ENCODE peak calls at places on chromosome 21, in ten cellular contexts. I is astrocyte, V is stomach, B is fibroblast of pulmonary artery, D is spleen, P is ovary, O is IMR-90, M is heart left ventricle, X is body of pancreas, F is BE2C. T is an unnamed sample.

GRCh38 chr21:23475518-23476189 is 2131.6 kb downstream of the MRPL39 start:
- DNase-seq in I (no peak), V (no peak), B (peak), D (no peak), P (no peak), O (no peak), M (no peak), X (no peak), F (no peak), T (no peak)

GRCh38 chr21:7953058-7953457 is 2568.3 kb upstream of the TPTE start:
- DNase-seq in I (no peak), V (no peak), B (no peak), D (no peak), P (no peak), O (no peak), M (no peak), X (no peak), F (no peak), T (no peak)

GRCh38 chr21:40176732-40177131 is 309.5 kb downstream of the PCP4 start:
- DNase-seq in I (no peak), V (no peak), B (no peak), D (no peak), P (no peak), O (no peak), M (no peak), X (no peak), F (no peak), T (no peak)

GRCh38 chr21:25254491-25255174 is 352.6 kb downstream of the MRPL39 start:
- DNase-seq in I (no peak), V (no peak), B (no peak), D (no peak), P (no peak), O (no peak), M (no peak), X (no peak), F (peak), T (no peak)

GRCh38 chr21:37984416-37984815 is 68.2 kb upstream of the KCNJ6 start:
- DNase-seq in I (no peak), V (no peak), B (no peak), D (no peak), P (no peak), O (no peak), M (no peak), X (no peak), F (no peak), T (no peak)

GRCh38 chr21:29175408-29176147 is 45.1 kb downstream of the MAP3K7CL start:
- DNase-seq in I (no peak), V (no peak), B (peak), D (no peak), P (no peak), O (peak), M (no peak), X (peak), F (no peak), T (peak)

GRCh38 chr21:39313042-39313456 is 383 bp downstream of the BRWD1 start:
- DNase-seq in I (no peak), V (peak), B (no peak), D (peak), P (peak), O (no peak), M (peak), X (peak), F (peak), T (no peak)

GRCh38 chr21:16563795-16564194 is 834.0 kb downstream of the USP25 start:
- DNase-seq in I (peak), V (no peak), B (peak), D (no peak), P (no peak), O (no peak), M (no peak), X (peak), F (no peak), T (peak)

DNA sequence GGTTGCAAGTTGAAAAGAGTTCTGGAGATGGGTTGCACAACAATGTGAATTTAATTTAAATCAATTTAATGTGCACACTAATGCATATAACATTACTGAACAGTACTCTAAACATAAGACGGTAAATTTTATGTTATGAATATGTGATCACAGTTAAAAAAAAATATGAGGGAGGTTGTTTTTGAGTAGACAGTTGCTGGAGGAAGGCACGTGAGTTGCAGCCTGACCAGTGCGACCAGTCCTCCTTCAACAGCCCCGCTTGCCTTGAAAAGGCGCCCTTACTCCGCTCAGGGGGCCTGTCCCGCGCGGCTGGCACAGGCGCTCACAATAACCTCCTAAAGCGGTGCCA is 322 bp upstream of the OLIG1 start:
- DNase-seq in I (no peak), V (no peak), B (no peak), D (no peak), P (no peak), O (no peak), M (no peak), X (no peak), F (no peak), T (no peak)
- H3K4me3 ChIP-seq in I (no peak), V (peak), B (no peak), D (peak), P (no peak), O (no peak), M (peak), X (no peak), F (no peak), T (no peak)

GRCh38 chr21:36480618-36481017 is 696 bp upstream of the CLDN14 start:
- DNase-seq in I (no peak), V (no peak), B (no peak), D (peak), P (no peak), O (no peak), M (no peak), X (no peak), F (no peak), T (no peak)

GRCh38 chr21:36477559-36477958 is 2.4 kb downstream of the CLDN14 start:
- DNase-seq in I (no peak), V (no peak), B (no peak), D (peak), P (no peak), O (no peak), M (no peak), X (no peak), F (no peak), T (no peak)

GRCh38 chr21:36479415-36480402 is at the start of gene CLDN14:
- DNase-seq in I (no peak), V (peak), B (no peak), D (peak), P (no peak), O (peak), M (no peak), X (no peak), F (no peak), T (no peak)

GRCh38 chr21:36478207-36478701 is 1.7 kb downstream of the CLDN14 start:
- DNase-seq in I (peak), V (no peak), B (peak), D (peak), P (no peak), O (peak), M (no peak), X (no peak), F (no peak), T (peak)

DNA sequence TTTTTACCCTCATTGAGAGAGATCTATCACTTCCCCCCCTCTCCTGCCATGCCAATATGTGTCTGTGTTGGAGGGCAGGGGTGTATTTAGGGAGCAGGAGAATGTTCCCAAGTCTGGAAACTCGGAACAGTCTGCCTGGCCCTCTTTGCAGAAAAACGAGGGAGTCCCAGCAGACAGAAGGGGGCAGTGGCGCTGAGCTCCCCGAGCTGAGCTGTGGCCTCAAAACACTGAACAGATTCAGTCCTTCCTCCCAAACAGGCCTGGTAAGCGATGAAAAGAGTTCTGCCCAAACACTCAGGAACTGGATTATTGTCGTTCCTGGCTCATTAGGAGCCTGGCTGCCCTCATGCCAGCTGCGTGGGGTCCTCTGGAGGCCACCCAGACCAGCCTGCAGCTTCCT is 981 bp downstream of the CLDN14 start:
- DNase-seq in I (peak), V (no peak), B (peak), D (peak), P (no peak), O (no peak), M (no peak), X (no peak), F (no peak), T (no peak)
- TF ChIP-seq CTCF in I (peak), V (no peak), B (peak), D (no peak), P (no peak), O (peak), M (no peak), X (no peak), F (peak), T (peak)

DNA sequence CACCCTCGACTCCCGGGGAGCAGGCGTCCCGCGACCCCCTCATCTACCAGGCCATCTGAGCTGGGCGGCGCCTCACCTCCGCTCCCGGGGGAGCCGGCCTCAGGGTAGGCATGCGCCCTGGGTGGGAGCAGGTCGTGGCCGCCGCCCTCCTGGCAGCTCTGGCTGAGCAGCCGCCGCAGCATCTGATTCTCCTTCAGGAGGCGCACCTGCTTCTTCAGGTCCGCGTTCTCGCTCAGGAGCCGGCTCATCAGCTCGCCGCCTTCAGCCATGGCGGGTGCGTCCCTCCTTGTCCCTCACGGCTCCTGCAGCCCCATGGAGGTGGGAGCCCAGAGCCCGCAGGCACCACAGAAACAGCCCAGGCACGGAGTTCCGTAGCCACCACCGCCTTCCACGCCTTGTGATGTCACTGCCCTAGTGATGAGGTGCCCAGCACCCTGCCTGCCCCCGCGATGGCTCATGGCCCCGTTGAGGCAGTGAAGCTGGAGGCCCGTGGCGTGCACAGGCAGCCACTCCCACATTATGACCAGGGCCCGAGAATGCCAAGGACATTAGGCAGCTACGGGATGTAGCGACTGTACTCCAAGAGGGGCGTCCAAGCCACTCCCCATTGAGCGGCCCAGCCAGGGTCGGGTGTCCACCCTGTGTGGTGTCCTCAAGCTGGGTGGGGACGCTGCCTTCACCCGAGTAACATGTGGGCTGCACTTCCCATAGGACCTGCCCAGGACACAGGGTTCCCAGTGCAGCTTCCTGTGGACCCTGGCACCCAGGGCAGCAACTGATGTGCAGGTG is 1.5 kb downstream of the SPATC1L start:
- DNase-seq in I (no peak), V (no peak), B (no peak), D (peak), P (peak), O (no peak), M (no peak), X (no peak), F (no peak), T (peak)
- H3K4me3 ChIP-seq in I (no peak), V (no peak), B (no peak), D (no peak), P (no peak), O (no peak), M (peak), X (no peak), F (no peak), T (peak)

GRCh38 chr21:31470896-31471694 is 127.0 kb upstream of the TIAM1 start:
- DNase-seq in I (no peak), V (no peak), B (no peak), D (no peak), P (no peak), O (no peak), M (no peak), X (no peak), F (no peak), T (no peak)

GRCh38 chr21:31476551-31477120 is 132.6 kb upstream of the TIAM1 start:
- DNase-seq in I (peak), V (no peak), B (peak), D (no peak), P (no peak), O (no peak), M (no peak), X (no peak), F (no peak), T (peak)

GRCh38 chr21:31475223-31475622 is 131.2 kb upstream of the TIAM1 start:
- DNase-seq in I (no peak), V (no peak), B (no peak), D (no peak), P (no peak), O (no peak), M (no peak), X (no peak), F (no peak), T (no peak)

GRCh38 chr21:31471865-31472264 is 127.8 kb upstream of the TIAM1 start:
- DNase-seq in I (no peak), V (no peak), B (no peak), D (no peak), P (no peak), O (no peak), M (no peak), X (no peak), F (no peak), T (no peak)

DNA sequence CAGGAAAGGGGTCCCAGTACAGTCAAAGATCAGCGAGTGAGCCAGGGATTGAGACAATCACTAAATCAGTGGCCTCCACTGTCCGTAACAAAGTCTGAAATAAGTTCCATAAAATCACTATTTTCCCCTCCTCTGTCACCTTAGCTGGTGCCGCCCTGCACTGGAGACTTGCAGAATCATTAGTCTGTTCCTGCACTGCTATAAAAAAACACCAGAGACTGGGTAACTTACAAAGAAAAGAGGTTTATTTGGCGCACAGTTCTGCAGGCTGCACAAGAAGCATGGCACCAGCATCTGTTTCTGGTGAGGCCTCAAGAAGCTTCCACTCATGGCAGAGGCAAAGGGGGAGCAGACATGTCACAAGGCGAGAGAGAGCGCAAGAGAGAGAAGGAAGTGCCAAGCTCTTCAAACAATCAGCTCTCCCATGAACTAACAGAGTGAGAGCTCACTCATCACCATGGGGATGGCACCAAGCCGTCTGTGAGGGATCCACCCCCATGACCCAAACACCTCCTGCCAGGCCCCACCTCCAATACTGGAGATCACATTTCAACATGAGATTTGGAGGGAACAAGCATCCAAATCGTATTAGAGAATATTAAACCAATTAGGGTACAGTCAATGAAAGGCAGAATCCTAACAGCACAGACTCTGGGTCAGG is 129.8 kb upstream of the TIAM1 start:
- DNase-seq in I (no peak), V (no peak), B (peak), D (no peak), P (no peak), O (no peak), M (no peak), X (no peak), F (no peak), T (no peak)
- TF ChIP-seq CTCF in I (no peak), V (no peak), B (no peak), D (no peak), P (no peak), O (no peak), M (no peak), X (no peak), F (no peak), T (no peak)